ENCODE peak calls at places on chromosomes 13 and 19, in four cellular contexts. E is breast epithelium, G is A549, H is right lobe of liver. X is an unnamed sample. For H3K4me1, the result is how much of the 10 kb centered on the place peaks cover.

GRCh38 chr13:102686024-102686423 is 8.8 kb downstream of the METTL21C start:
- DNase-seq in E (no peak), G (no peak), H (no peak), X (no peak)

GRCh38 chr13:104650426-104650825 is 1584.2 kb upstream of the SLC10A2 start:
- DNase-seq in E (peak), G (no peak), H (no peak), X (no peak)

GRCh38 chr13:64684108-64684507 is 2546.0 kb downstream of the PCDH9 start:
- DNase-seq in E (no peak), G (no peak), H (no peak), X (no peak)

GRCh38 chr19:53130506-53130905 is 2.2 kb downstream of the ZNF415 start:
- DNase-seq in E (no peak), G (no peak), H (no peak), X (no peak)

GRCh38 chr13:40401911-40402776 is 264.3 kb downstream of the FOXO1 start:
- DNase-seq in E (peak), G (peak), H (peak), X (peak)

GRCh38 chr19:29724102-29724641 is 9.1 kb upstream of the C19orf12 start:
- DNase-seq in E (no peak), G (no peak), H (no peak), X (no peak)

GRCh38 chr13:77235456-77236022 is 91.4 kb downstream of the MYCBP2 start:
- DNase-seq in E (no peak), G (no peak), H (no peak), X (no peak)

GRCh38 chr13:109715902-109716301 is 70.5 kb downstream of the IRS2 start:
- DNase-seq in E (no peak), G (no peak), H (peak), X (no peak)

GRCh38 chr19:16405091-16405490 is 66.7 kb downstream of the EPS15L1 start:
- DNase-seq in E (no peak), G (no peak), H (no peak), X (no peak)

GRCh38 chr13:43830481-43830873 is 43.7 kb upstream of the ENOX1 start:
- DNase-seq in E (no peak), G (no peak), H (no peak), X (peak)

GRCh38 chr19:53521373-53522202 is 16.4 kb upstream of the ZNF331 start:
- DNase-seq in E (no peak), G (no peak), H (no peak), X (no peak)

DNA sequence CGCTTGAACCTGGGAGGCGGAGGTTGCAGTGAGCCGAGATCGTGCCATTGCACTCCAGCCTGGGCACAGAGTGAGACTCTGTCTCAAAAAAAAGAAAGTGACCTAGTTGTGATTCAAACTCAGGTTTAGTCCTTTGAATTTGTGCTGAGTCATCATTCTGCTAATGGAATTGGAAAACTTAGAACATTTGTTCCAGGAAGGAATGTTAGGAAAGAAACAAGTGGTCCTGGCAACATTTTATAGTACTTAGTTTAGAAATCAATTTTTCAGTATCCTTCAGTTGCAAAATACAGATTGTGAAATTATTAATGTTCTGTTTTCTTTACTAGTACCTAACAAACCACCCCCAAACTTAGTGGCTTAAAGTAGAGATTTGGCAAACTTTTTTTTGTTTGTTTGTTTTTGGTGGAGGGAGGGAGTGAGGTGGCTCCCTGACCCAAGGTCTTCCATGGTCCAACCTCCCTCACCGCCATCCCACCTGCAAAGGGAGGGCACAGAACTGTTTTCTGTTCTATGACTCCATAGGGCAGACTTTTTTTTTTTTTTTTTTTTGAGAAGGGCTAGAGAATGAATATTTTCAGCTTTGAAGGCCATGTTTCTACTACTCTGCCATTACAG is 9.2 kb upstream of the SULT2A1 start:
- DNase-seq in E (no peak), G (no peak), H (peak), X (no peak)
- H3K27ac ChIP-seq in E (no peak), G (no peak), H (peak), X (no peak)

DNA sequence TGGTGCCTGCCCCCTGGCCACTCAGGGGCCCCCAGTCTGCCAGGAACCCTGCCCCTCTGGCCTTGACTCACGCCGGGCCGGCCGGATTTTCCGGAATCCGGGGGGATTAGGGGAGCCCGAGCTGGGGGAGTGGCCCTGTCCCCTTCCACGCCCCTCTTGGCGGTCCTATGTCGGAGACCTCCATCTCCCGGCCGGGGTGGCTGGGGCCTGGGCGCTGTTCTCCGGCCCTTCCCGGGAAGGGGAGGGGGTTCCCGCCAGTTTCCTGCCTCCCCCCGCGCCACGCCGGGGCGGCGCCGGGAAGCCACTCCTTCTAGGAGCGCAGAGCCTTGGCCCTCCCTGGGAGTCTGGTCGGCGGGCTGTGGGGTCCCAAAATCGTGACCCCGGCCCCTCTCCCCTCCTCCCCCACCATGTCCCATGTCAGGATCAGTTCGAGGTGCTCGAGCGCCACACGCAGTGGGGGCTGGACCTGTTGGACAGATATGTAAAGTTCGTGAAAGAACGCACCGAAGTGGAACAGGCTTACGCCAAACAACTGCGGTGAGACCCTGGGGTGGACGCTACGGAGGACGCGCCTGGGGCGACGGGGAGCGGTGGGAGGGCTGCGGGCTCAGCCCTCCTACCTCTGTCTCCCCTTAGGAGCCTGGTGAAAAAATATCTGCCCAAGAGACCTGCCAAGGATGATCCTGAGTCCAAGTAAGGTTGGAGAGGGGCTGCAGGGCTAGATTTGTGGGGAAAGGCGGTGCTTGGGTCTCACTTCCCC is 1.3 kb downstream of the TRIP10 start:
- DNase-seq in E (no peak), G (no peak), H (peak), X (no peak)
- H3K4me1 ChIP-seq in E (under half), G (half or more), H (under half), X (under half)

DNA sequence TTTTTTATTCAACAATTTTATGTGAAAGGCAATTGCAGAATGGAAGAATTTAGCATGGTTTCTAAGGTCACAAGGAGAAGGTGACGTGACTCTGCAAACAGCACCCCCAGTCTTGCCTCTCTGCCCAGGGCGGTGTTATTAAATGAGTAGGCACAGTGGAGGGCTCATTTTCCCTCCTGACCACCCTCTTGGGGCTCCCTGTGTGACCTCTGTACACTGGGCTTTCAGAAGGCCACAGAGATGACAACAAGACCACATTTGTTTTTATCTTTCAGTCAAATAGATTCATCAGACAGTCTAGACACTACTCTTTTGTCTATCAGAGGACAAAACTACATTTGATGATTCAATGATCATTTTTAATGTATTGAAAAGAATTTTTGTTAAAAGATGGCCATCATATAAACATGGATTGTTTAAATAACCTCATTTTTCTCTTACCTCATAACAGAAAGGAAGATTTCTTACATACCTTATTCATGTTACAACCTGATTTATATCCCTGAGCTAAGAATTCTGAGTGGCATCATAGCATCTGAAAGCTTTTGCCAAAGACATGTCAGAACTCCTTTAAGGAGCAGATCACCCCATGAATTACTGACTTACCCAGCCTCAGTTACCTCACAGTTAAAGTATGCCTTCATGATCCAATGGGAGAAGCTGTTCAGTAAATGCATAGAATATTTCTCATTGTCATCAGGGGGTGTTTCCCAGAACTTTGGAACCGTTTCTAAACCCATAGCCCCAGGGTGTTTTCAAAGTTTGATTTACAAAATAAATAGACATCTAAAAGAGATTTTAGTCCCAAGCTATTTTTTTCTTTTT is 184.0 kb upstream of the RFC3 start:
- DNase-seq in E (no peak), G (no peak), H (no peak), X (peak)
- H3K27ac ChIP-seq in E (no peak), G (no peak), H (no peak), X (peak)

GRCh38 chr19:44109458-44109857 is 3.7 kb upstream of the ZNF225 start:
- DNase-seq in E (no peak), G (no peak), H (no peak), X (no peak)

GRCh38 chr19:44112802-44113137 is 429 bp upstream of the ZNF225 start:
- DNase-seq in E (no peak), G (no peak), H (no peak), X (no peak)

GRCh38 chr19:44111910-44112463 is 1.2 kb upstream of the ZNF225 start:
- DNase-seq in E (no peak), G (no peak), H (no peak), X (peak)

GRCh38 chr19:44113138-44113783 is at the start of gene ZNF225:
- DNase-seq in E (peak), G (peak), H (peak), X (peak)

DNA sequence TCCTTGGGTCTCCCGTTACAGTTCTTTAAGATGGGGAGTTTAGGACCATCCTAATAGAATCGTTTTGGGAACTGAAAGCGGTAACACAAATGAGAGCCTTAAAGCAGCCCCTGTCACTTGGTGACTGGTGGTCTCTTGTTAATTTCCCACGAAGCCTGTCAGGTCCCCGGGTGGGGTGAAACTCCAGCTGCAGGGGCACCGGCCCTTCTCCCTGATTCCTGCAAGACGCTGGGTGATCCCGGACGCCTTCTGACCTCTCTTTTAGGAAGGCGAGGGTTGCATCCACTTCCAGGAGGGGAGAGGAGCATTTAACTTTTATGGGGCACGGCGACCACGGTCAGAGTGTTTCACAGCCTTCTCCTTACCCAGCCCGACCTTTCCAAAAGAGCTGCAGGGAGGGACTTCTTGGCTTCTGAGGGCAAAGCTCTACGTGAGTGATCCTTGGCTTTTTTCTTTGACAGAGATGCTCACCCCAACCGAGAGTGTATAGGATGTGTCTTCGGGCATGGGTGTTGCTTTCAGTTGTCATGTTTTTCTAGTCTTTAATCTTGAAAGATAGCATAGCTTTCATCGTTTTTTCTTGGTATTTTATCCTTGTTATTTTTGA is 688 bp downstream of the ZNF225 start:
- DNase-seq in E (no peak), G (peak), H (peak), X (no peak)
- H3K4me1 ChIP-seq in E (under half), G (under half), H (under half), X (under half)

GRCh38 chr13:94232161-94232560 is 247.3 kb downstream of the DCT start:
- DNase-seq in E (no peak), G (no peak), H (no peak), X (no peak)
- H3K27ac ChIP-seq in E (no peak), G (no peak), H (no peak), X (no peak)

GRCh38 chr19:46020819-46021125 is 2.1 kb downstream of the PGLYRP1 start:
- DNase-seq in E (no peak), G (no peak), H (no peak), X (no peak)
- H3K4me1 ChIP-seq in E (under half), G (under half), H (under half), X (under half)

X was measured in foreskin keratinocyte.